ENCODE peak calls at places on chromosome 12, in six cellular contexts. One of them, this sample, is unnamed.

GRCh38 chr12:49489720-49490119 is 49.1 kb upstream of the KCNH3 start:
- DNase-seq in K562: no peak
- DNase-seq in GM12891: no peak
- DNase-seq in H1: no peak
- DNase-seq in GM12878: no peak
- DNase-seq in HepG2: no peak
- DNase-seq in this sample: no peak

GRCh38 chr12:57734586-57734985 is 4.0 kb downstream of the AGAP2 start:
- DNase-seq in GM12891: no peak
- DNase-seq in H1: no peak
- DNase-seq in K562: no peak
- DNase-seq in GM12878: no peak
- DNase-seq in HepG2: no peak
- DNase-seq in this sample: no peak

GRCh38 chr12:43754015-43754414 is 4.6 kb downstream of the PUS7L start:
- DNase-seq in H1: no peak
- DNase-seq in GM12878: no peak
- DNase-seq in K562: no peak
- DNase-seq in HepG2: no peak
- DNase-seq in GM12891: no peak
- DNase-seq in this sample: no peak

GRCh38 chr12:104485651-104486341 is 29.0 kb downstream of the CHST11 start:
- DNase-seq in GM12891: no peak
- DNase-seq in K562: no peak
- DNase-seq in HepG2: no peak
- DNase-seq in GM12878: no peak
- DNase-seq in H1: no peak
- DNase-seq in this sample: no peak

GRCh38 chr12:43309845-43310405 is 242.1 kb downstream of the ADAMTS20 start:
- DNase-seq in K562: no peak
- DNase-seq in H1: no peak
- DNase-seq in GM12878: no peak
- DNase-seq in GM12891: no peak
- DNase-seq in HepG2: no peak
- DNase-seq in this sample: no peak

GRCh38 chr12:130482448-130482847 is 144.8 kb downstream of the PIWIL1 start:
- DNase-seq in GM12891: no peak
- DNase-seq in HepG2: no peak
- DNase-seq in K562: no peak
- DNase-seq in GM12878: no peak
- DNase-seq in H1: peak
- DNase-seq in this sample: no peak

GRCh38 chr12:113142886-113143329 is 6.6 kb upstream of the CFAP73 start:
- DNase-seq in K562: no peak
- DNase-seq in H1: no peak
- DNase-seq in GM12878: no peak
- DNase-seq in HepG2: no peak
- DNase-seq in GM12891: no peak
- DNase-seq in this sample: no peak

GRCh38 chr12:68020699-68021098 is 31.5 kb downstream of the IFNG-AS1 start:
- DNase-seq in K562: no peak
- DNase-seq in HepG2: no peak
- DNase-seq in GM12878: no peak
- DNase-seq in GM12891: no peak
- DNase-seq in H1: no peak
- DNase-seq in this sample: no peak

GRCh38 chr12:123990512-123990911 is 17.5 kb downstream of the ZNF664 start:
- DNase-seq in K562: no peak
- DNase-seq in GM12891: no peak
- DNase-seq in GM12878: no peak
- DNase-seq in H1: no peak
- DNase-seq in HepG2: no peak
- DNase-seq in this sample: no peak

GRCh38 chr12:104585448-104586055 is 128.8 kb downstream of the CHST11 start:
- DNase-seq in K562: no peak
- DNase-seq in GM12891: no peak
- DNase-seq in H1: no peak
- DNase-seq in GM12878: no peak
- DNase-seq in HepG2: no peak
- DNase-seq in this sample: no peak

GRCh38 chr12:75322464-75322863 is 7.7 kb downstream of the CAPS2 start:
- DNase-seq in H1: no peak
- DNase-seq in K562: no peak
- DNase-seq in HepG2: no peak
- DNase-seq in GM12891: no peak
- DNase-seq in GM12878: no peak
- DNase-seq in this sample: no peak

GRCh38 chr12:8899835-8900234 is 14.5 kb upstream of the PHC1 start:
- DNase-seq in HepG2: no peak
- DNase-seq in GM12878: no peak
- DNase-seq in H1: no peak
- DNase-seq in K562: no peak
- DNase-seq in GM12891: no peak
- DNase-seq in this sample: no peak

GRCh38 chr12:122082621-122083356 is 4.2 kb downstream of the MLXIP start:
- DNase-seq in H1: no peak
- DNase-seq in K562: no peak
- DNase-seq in GM12891: no peak
- DNase-seq in HepG2: no peak
- DNase-seq in GM12878: no peak
- DNase-seq in this sample: no peak

GRCh38 chr12:27710592-27711311 is at the start of gene MRPS35:
- DNase-seq in GM12891: peak
- DNase-seq in H1: peak
- DNase-seq in K562: peak
- DNase-seq in HepG2: peak
- DNase-seq in GM12878: peak
- DNase-seq in this sample: peak

GRCh38 chr12:124876171-124876570 is 12.5 kb upstream of the SCARB1 start:
- DNase-seq in GM12891: no peak
- DNase-seq in K562: no peak
- DNase-seq in GM12878: no peak
- DNase-seq in HepG2: no peak
- DNase-seq in H1: no peak
- DNase-seq in this sample: no peak

GRCh38 chr12:113066806-113067400 is 10.4 kb downstream of the DTX1 start:
- DNase-seq in GM12878: no peak
- DNase-seq in HepG2: no peak
- DNase-seq in GM12891: no peak
- DNase-seq in H1: no peak
- DNase-seq in K562: no peak
- DNase-seq in this sample: no peak

GRCh38 chr12:108518716-108519496 is 3.8 kb downstream of the FICD start:
- DNase-seq in K562: no peak
- DNase-seq in GM12891: no peak
- DNase-seq in H1: no peak
- DNase-seq in GM12878: no peak
- DNase-seq in HepG2: no peak
- DNase-seq in this sample: no peak

GRCh38 chr12:57215668-57216013 is 953 bp upstream of the NXPH4 start:
- DNase-seq in H1: no peak
- DNase-seq in HepG2: no peak
- DNase-seq in GM12891: peak
- DNase-seq in GM12878: no peak
- DNase-seq in K562: no peak
- DNase-seq in this sample: no peak

GRCh38 chr12:89353823-89354629 is 1.7 kb upstream of the DUSP6 start:
- DNase-seq in GM12891: peak
- DNase-seq in K562: no peak
- DNase-seq in H1: peak
- DNase-seq in HepG2: peak
- DNase-seq in GM12878: no peak
- DNase-seq in this sample: peak

GRCh38 chr12:122336015-122336946 is 70.0 kb upstream of the VPS33A start:
- DNase-seq in K562: peak
- DNase-seq in H1: no peak
- DNase-seq in GM12891: no peak
- DNase-seq in GM12878: no peak
- DNase-seq in HepG2: peak
- DNase-seq in this sample: no peak

GRCh38 chr12:3436496-3437060 is 54.4 kb upstream of the PRMT8 start:
- DNase-seq in GM12891: no peak
- DNase-seq in HepG2: no peak
- DNase-seq in GM12878: no peak
- DNase-seq in K562: no peak
- DNase-seq in H1: no peak
- DNase-seq in this sample: no peak

GRCh38 chr12:132084681-132085635 is 59.2 kb downstream of the DDX51 start:
- DNase-seq in K562: peak
- DNase-seq in GM12878: no peak
- DNase-seq in HepG2: peak
- DNase-seq in H1: no peak
- DNase-seq in GM12891: no peak
- DNase-seq in this sample: peak
- TF ChIP-seq POLR2A in K562: peak
- TF ChIP-seq POLR2A in GM12878: no peak
- TF ChIP-seq POLR2A in HepG2: peak
- TF ChIP-seq POLR2A in H1: no peak
- TF ChIP-seq POLR2A in GM12891: no peak
- TF ChIP-seq POLR2A in this sample: peak

DNA sequence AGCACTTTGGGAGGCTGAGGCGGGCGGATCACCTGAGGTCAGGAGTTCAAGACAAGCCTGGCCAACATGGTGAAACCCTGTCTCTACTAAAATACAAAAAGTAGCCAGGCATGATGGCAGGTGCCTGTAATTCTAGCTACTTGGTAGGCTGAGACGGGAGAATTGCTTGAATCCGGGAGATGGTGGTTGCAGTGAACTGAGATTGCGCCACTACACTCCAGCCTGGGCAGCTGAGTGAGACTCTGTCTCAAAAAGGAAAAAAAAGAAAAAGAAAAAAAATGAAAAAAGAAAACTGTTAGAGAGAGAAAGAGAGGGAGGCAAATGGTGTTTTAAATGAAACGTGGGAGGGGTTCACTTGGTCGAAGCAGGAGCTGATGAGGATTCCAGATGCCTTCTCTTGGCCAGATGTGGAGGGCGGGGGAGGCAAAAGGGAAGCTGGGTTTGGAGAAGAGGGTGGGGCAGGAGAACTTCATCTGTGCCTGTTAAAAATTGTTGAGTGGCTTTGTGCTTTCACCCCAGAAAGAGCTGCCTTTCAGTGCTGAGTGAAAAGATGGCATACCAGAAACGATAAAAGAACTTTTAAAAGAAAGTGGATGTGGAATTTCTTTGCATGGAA is 1.1 kb downstream of the EMP1 start:
- DNase-seq in GM12891: no peak
- DNase-seq in H1: no peak
- DNase-seq in GM12878: no peak
- DNase-seq in K562: peak
- DNase-seq in HepG2: no peak
- DNase-seq in this sample: no peak
- TF ChIP-seq TAF1 in GM12891: no peak
- TF ChIP-seq TAF1 in H1: no peak
- TF ChIP-seq TAF1 in GM12878: no peak
- TF ChIP-seq TAF1 in K562: no peak
- TF ChIP-seq TAF1 in HepG2: no peak
- TF ChIP-seq TAF1 in this sample: no peak

DNA sequence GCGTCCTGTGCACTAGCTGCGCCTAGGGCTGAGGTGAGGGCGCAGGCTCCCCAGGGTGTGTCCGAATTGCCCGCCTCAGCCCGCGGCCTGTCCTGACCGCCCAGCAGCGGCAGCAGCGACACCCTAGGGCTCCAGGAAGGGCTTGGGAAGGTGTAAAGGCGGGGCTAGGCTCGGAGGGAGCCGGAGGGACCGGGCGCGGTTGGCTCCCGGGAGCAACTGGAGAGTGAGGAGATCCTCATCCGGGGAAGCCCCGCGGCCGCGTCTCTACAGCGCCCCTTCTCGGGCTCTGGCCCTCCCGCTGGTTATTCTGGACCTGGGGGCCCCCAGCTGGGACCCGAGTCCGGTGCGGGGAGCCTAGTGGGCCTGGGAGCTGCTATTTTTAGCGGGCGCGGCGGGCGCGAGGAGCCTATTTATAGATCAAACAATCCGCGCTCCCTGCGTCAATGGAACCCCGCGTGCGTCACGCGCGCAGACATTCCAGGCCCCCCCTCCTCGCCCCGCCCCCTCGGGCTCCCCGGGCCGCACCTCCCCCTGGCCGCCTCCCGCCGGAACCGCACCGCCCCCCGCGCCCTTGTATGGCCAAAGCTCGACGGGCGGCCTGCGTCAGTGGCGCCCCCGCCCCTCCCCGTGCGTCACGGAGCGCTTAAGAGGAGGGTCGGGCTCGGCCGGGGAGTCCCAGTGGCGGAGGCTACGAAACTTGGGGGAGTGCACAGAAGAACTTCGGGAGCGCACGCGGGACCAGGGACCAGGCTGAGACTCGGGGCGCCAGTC is at the start of gene NR4A1:
- DNase-seq in K562: peak
- DNase-seq in GM12878: peak
- DNase-seq in HepG2: peak
- DNase-seq in GM12891: peak
- DNase-seq in H1: no peak
- DNase-seq in this sample: peak
- TF ChIP-seq POLR2A in K562: peak
- TF ChIP-seq POLR2A in GM12878: peak
- TF ChIP-seq POLR2A in HepG2: peak
- TF ChIP-seq POLR2A in GM12891: peak
- TF ChIP-seq POLR2A in H1: no peak
- TF ChIP-seq POLR2A in this sample: peak

GRCh38 chr12:45666452-45667215 is 62.9 kb upstream of the ARID2 start:
- DNase-seq in GM12878: no peak
- DNase-seq in H1: no peak
- DNase-seq in K562: no peak
- DNase-seq in HepG2: no peak
- DNase-seq in GM12891: no peak
- DNase-seq in this sample: no peak
- TF ChIP-seq TAF1 in GM12878: no peak
- TF ChIP-seq TAF1 in H1: no peak
- TF ChIP-seq TAF1 in K562: no peak
- TF ChIP-seq TAF1 in HepG2: no peak
- TF ChIP-seq TAF1 in GM12891: no peak
- TF ChIP-seq TAF1 in this sample: no peak

GRCh38 chr12:10211101-10211974 is 1.3 kb upstream of the GABARAPL1 start:
- DNase-seq in K562: no peak
- DNase-seq in H1: no peak
- DNase-seq in HepG2: no peak
- DNase-seq in GM12891: no peak
- DNase-seq in GM12878: no peak
- DNase-seq in this sample: no peak

GRCh38 chr12:10212623-10213131 is at the start of gene GABARAPL1:
- DNase-seq in GM12878: no peak
- DNase-seq in HepG2: peak
- DNase-seq in K562: peak
- DNase-seq in GM12891: peak
- DNase-seq in H1: no peak
- DNase-seq in this sample: peak

GRCh38 chr12:10210225-10210624 is 2.5 kb upstream of the GABARAPL1 start:
- DNase-seq in K562: no peak
- DNase-seq in GM12891: no peak
- DNase-seq in HepG2: no peak
- DNase-seq in GM12878: no peak
- DNase-seq in H1: no peak
- DNase-seq in this sample: no peak

GRCh38 chr12:10213168-10214130 is 772 bp downstream of the GABARAPL1 start:
- DNase-seq in GM12878: no peak
- DNase-seq in GM12891: peak
- DNase-seq in HepG2: peak
- DNase-seq in H1: no peak
- DNase-seq in K562: peak
- DNase-seq in this sample: peak

GRCh38 chr12:10211975-10212622 is 578 bp upstream of the GABARAPL1 start:
- DNase-seq in H1: peak
- DNase-seq in GM12878: no peak
- DNase-seq in K562: peak
- DNase-seq in HepG2: peak
- DNase-seq in GM12891: peak
- DNase-seq in this sample: peak
- TF ChIP-seq POLR2A in H1: peak
- TF ChIP-seq POLR2A in GM12878: no peak
- TF ChIP-seq POLR2A in K562: peak
- TF ChIP-seq POLR2A in HepG2: peak
- TF ChIP-seq POLR2A in GM12891: no peak
- TF ChIP-seq POLR2A in this sample: no peak

This sample was measured in GM12892.